ENCODE peak calls at places on chromosomes 12 and 14, in ten cellular contexts. U, Q, V, X, P, Z, M, W, D and I are unnamed samples. For H3K4me1, the result is how much of the 10 kb centered on the place peaks cover.

GRCh38 chr12:92146865-92147264 is 1.2 kb upstream of the BTG1 start:
- DNase-seq in U (no peak), Q (no peak), V (no peak), X (peak), P (no peak), Z (no peak), M (no peak), W (no peak), D (no peak), I (no peak)

GRCh38 chr12:102484017-102484731 is 3.8 kb upstream of the IGF1 start:
- DNase-seq in U (peak), Q (peak), V (peak), X (peak), P (peak), Z (no peak), M (peak), W (peak), D (no peak), I (no peak)

GRCh38 chr12:103816663-103817062 is 24.4 kb downstream of the NT5DC3 start:
- DNase-seq in U (no peak), Q (no peak), V (no peak), X (no peak), P (no peak), Z (no peak), M (no peak), W (no peak), D (no peak), I (no peak)

GRCh38 chr12:94779520-94779919 is 129.2 kb upstream of the TMCC3 start:
- DNase-seq in U (peak), Q (no peak), V (no peak), X (peak), P (no peak), Z (no peak), M (no peak), W (no peak), D (no peak), I (no peak)

GRCh38 chr12:29310899-29311298 is 70.1 kb downstream of the ERGIC2 start:
- DNase-seq in U (no peak), Q (no peak), V (no peak), X (no peak), P (no peak), Z (no peak), M (no peak), W (no peak), D (no peak), I (no peak)

GRCh38 chr14:72633551-72633950 is 260.4 kb downstream of the DPF3 start:
- DNase-seq in U (no peak), Q (no peak), V (no peak), X (no peak), P (no peak), Z (no peak), M (no peak), W (no peak), D (no peak), I (no peak)

GRCh38 chr12:32290411-32290810 is 108.9 kb upstream of the FGD4 start:
- DNase-seq in U (peak), Q (no peak), V (no peak), X (no peak), P (no peak), Z (no peak), M (peak), W (no peak), D (no peak), I (no peak)

GRCh38 chr14:75486317-75486716 is 36.0 kb upstream of the BATF start:
- DNase-seq in U (no peak), Q (no peak), V (no peak), X (no peak), P (peak), Z (no peak), M (no peak), W (no peak), D (no peak), I (no peak)

GRCh38 chr14:104778694-104779331 is 16.7 kb downstream of the AKT1 start:
- DNase-seq in U (no peak), Q (no peak), V (no peak), X (no peak), P (no peak), Z (peak), M (no peak), W (no peak), D (no peak), I (no peak)

GRCh38 chr14:33996450-33996849 is 45.6 kb upstream of the EGLN3 start:
- DNase-seq in U (no peak), Q (no peak), V (no peak), X (no peak), P (no peak), Z (no peak), M (no peak), W (no peak), D (no peak), I (no peak)

GRCh38 chr14:36756221-36756620 is 94.6 kb downstream of the PAX9 start:
- DNase-seq in U (no peak), Q (no peak), V (no peak), X (no peak), P (no peak), Z (no peak), M (no peak), W (no peak), D (no peak), I (no peak)

GRCh38 chr12:110613771-110614684 is at the start of gene TCTN1:
- DNase-seq in U (peak), Q (peak), V (peak), X (peak), P (peak), Z (peak), M (peak), W (peak), D (peak), I (peak)
- TF ChIP-seq CTCF in U (peak), Q (no peak), V (no peak), X (no peak), P (no peak), Z (peak), M (no peak), W (peak), D (no peak), I (no peak)

DNA sequence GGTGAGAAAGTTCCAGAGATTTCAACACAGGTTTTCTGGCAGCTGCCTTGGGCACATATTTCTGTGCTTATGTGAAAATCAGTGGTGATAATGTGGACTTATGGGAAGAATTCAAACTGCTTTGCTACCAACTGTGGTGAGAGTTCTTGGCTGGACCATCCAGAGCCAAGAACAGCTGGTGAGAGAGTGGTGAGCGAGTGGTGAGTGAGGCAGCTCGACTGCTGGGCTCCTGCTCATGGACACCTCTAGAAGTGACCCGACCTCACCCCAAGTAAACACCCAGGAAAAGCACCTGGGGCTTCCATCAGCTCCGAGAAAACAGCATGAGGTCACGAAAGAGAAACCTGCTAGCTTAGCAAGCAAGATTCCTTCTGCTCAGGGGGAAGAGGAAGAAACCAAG is 106.4 kb downstream of the PIWIL1 start:
- DNase-seq in U (no peak), Q (no peak), V (no peak), X (no peak), P (no peak), Z (no peak), M (no peak), W (no peak), D (no peak), I (no peak)
- H3K4me1 ChIP-seq in U (under half), Q (under half), V (under half), X (under half), P (under half), Z (under half), M (under half), W (under half), D (under half), I (under half)

DNA sequence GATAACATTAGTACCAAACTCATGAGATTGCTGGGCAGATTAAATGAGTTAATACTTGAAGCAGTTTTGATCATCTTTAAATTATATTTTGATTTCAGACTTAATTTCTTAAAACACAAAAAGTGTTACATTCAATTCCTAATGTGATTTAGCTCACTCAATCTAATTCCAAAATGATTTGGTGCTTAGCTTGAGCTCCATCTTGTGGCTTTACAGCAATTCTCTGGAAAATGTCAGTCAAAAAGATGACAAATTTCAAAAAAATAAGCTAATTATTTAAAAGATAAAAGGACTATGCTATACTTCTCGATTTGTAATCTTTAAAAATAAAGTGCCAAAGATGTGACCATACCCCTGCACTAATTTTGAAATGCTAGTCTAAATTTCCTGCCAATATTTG is 10.1 kb downstream of the LLPH start:
- DNase-seq in U (no peak), Q (no peak), V (no peak), X (no peak), P (no peak), Z (no peak), M (no peak), W (no peak), D (no peak), I (no peak)
- TF ChIP-seq CTCF in U (no peak), Q (peak), V (no peak), X (peak), P (no peak), Z (no peak), M (peak), W (no peak), D (no peak), I (no peak)

GRCh38 chr14:89233184-89233583 is 183.8 kb downstream of the FOXN3 start:
- DNase-seq in U (no peak), Q (no peak), V (no peak), X (no peak), P (no peak), Z (no peak), M (no peak), W (no peak), D (no peak), I (no peak)
- H3K4me1 ChIP-seq in U (under half), Q (under half), V (half or more), X (under half), P (under half), Z (under half), M (under half), W (under half), D (half or more), I (under half)

GRCh38 chr12:53300187-53300586 is 692 bp downstream of the MYG1 start:
- DNase-seq in U (peak), Q (no peak), V (no peak), X (peak), P (no peak), Z (no peak), M (no peak), W (no peak), D (no peak), I (no peak)

GRCh38 chr12:53302903-53303302 is 3.4 kb downstream of the MYG1 start:
- DNase-seq in U (no peak), Q (no peak), V (no peak), X (no peak), P (no peak), Z (no peak), M (no peak), W (no peak), D (no peak), I (no peak)

GRCh38 chr12:53298154-53298553 is 1.3 kb upstream of the MYG1 start:
- DNase-seq in U (no peak), Q (no peak), V (no peak), X (peak), P (no peak), Z (no peak), M (peak), W (no peak), D (no peak), I (no peak)

GRCh38 chr12:53299101-53299453 is 418 bp upstream of the MYG1 start:
- DNase-seq in U (peak), Q (peak), V (no peak), X (peak), P (peak), Z (no peak), M (peak), W (no peak), D (no peak), I (no peak)

GRCh38 chr12:53299454-53300180 is at the start of gene MYG1:
- DNase-seq in U (peak), Q (peak), V (peak), X (peak), P (peak), Z (peak), M (peak), W (peak), D (peak), I (peak)
- TF ChIP-seq CTCF in U (peak), Q (peak), V (no peak), X (peak), P (peak), Z (peak), M (peak), W (peak), D (peak), I (peak)